ENCODE peak calls at places on chromosome 21, in five cellular contexts. R is GM20000; B is GM03348; N is kidney tubule cell; F is activated CD4-positive, alpha-beta memory T cell treated with anti-CD3 and anti-CD28 coated beads, Interleukin-2, amount 10 ng/mL, durations not matched to agents 7 days and 5 days. V is an unnamed sample.

GRCh38 chr21:44927587-44928461 is 7.1 kb upstream of the ITGB2 start:
- DNase-seq in R (peak), B (peak), N (peak), F (peak), V (peak)

GRCh38 chr21:44818636-44819011 is 762 bp upstream of the SUMO3 start:
- DNase-seq in R (no peak), B (no peak), N (no peak), F (no peak), V (no peak)

GRCh38 chr21:17911628-17912027 is 92.5 kb upstream of the C21orf91 start:
- DNase-seq in R (no peak), B (peak), N (peak), F (no peak), V (peak)

GRCh38 chr21:42317341-42317741 is 2.1 kb upstream of the TFF3 start:
- DNase-seq in R (no peak), B (no peak), N (no peak), F (no peak), V (no peak)

GRCh38 chr21:46667735-46668380 is 32.4 kb downstream of the PRMT2 start:
- DNase-seq in R (peak), B (peak), N (peak), F (no peak), V (peak)

GRCh38 chr21:41429305-41429704 is 3.3 kb downstream of the MX1 start:
- DNase-seq in R (no peak), B (no peak), N (no peak), F (no peak), V (no peak)

GRCh38 chr21:39048064-39048463 is 135.2 kb downstream of the PSMG1 start:
- DNase-seq in R (no peak), B (no peak), N (peak), F (no peak), V (no peak)

GRCh38 chr21:34881421-34881820 is 167.7 kb downstream of the RUNX1 start:
- DNase-seq in R (no peak), B (no peak), N (peak), F (no peak), V (peak)

GRCh38 chr21:29175408-29176147 is 45.1 kb downstream of the MAP3K7CL start:
- DNase-seq in R (no peak), B (no peak), N (no peak), F (no peak), V (peak)

GRCh38 chr21:23686737-23687136 is 1920.5 kb downstream of the MRPL39 start:
- DNase-seq in R (no peak), B (no peak), N (no peak), F (no peak), V (no peak)

GRCh38 chr21:41501919-41502318 is 6.0 kb downstream of the TMPRSS2 start:
- DNase-seq in R (no peak), B (no peak), N (peak), F (no peak), V (no peak)

GRCh38 chr21:16086936-16087335 is 357.2 kb downstream of the USP25 start:
- DNase-seq in R (no peak), B (no peak), N (no peak), F (no peak), V (no peak)

GRCh38 chr21:44370027-44370735 is 16.8 kb downstream of the TRPM2 start:
- DNase-seq in R (no peak), B (no peak), N (peak), F (no peak), V (peak)

GRCh38 chr21:29832217-29832616 is 107.6 kb downstream of the GRIK1 start:
- DNase-seq in R (no peak), B (no peak), N (no peak), F (no peak), V (no peak)

GRCh38 chr21:32776743-32777142 is 5.2 kb upstream of the PAXBP1 start:
- DNase-seq in R (no peak), B (no peak), N (no peak), F (no peak), V (no peak)

GRCh38 chr21:42649122-42650032 is 4.0 kb upstream of the PDE9A start:
- DNase-seq in R (no peak), B (no peak), N (no peak), F (no peak), V (no peak)

GRCh38 chr21:18521204-18521603 is 117.6 kb upstream of the TMPRSS15 start:
- DNase-seq in R (no peak), B (no peak), N (no peak), F (no peak), V (no peak)

GRCh38 chr21:44911384-44912157 is 9.1 kb downstream of the ITGB2 start:
- DNase-seq in R (peak), B (no peak), N (peak), F (peak), V (no peak)

GRCh38 chr21:41779659-41780058 is 12.8 kb upstream of the RIPK4 start:
- DNase-seq in R (no peak), B (no peak), N (no peak), F (no peak), V (no peak)

GRCh38 chr21:46294647-46295176 is 8.6 kb downstream of the YBEY start:
- DNase-seq in R (peak), B (peak), N (peak), F (no peak), V (peak)

GRCh38 chr21:38979271-38980196 is 173.8 kb downstream of the ETS2 start:
- DNase-seq in R (no peak), B (peak), N (peak), F (no peak), V (no peak)

GRCh38 chr21:46118305-46118870 is 20.5 kb downstream of the COL6A2 start:
- DNase-seq in R (no peak), B (no peak), N (no peak), F (no peak), V (no peak)

GRCh38 chr21:43308511-43309283 is 118.2 kb downstream of the SIK1 start:
- DNase-seq in R (no peak), B (no peak), N (no peak), F (no peak), V (no peak)